ENCODE peak calls at places on chromosome 16, in four cellular contexts. One of them, this sample, is unnamed.
A peak's percentile ranks its signal among the peaks of the same experiment; 100 is the strongest.

GRCh38 chr16:23673971-23674614 is 4.6 kb upstream of the PLK1 start:
- DNase-seq in mucosa of descending colon: no peak
- DNase-seq in heart left ventricle: no peak
- DNase-seq in upper lobe of right lung: no peak
- DNase-seq in this sample: no peak

GRCh38 chr16:58471209-58471975 is 28.6 kb upstream of the NDRG4 start:
- DNase-seq in mucosa of descending colon: no peak
- DNase-seq in heart left ventricle: no peak
- DNase-seq in upper lobe of right lung: no peak
- DNase-seq in this sample: no peak

GRCh38 chr16:80346160-80346632 is 194.6 kb upstream of the DYNLRB2 start:
- DNase-seq in mucosa of descending colon: no peak
- DNase-seq in heart left ventricle: no peak
- DNase-seq in upper lobe of right lung: no peak
- DNase-seq in this sample: no peak

GRCh38 chr16:6016530-6017184 is 919.1 kb upstream of the EEF2KMT start:
- DNase-seq in mucosa of descending colon: peak; percentile 46
- DNase-seq in heart left ventricle: no peak
- DNase-seq in upper lobe of right lung: no peak
- DNase-seq in this sample: no peak

GRCh38 chr16:70254965-70255286 is 3.2 kb upstream of the EXOSC6 start:
- DNase-seq in mucosa of descending colon: no peak
- DNase-seq in heart left ventricle: no peak
- DNase-seq in upper lobe of right lung: no peak
- DNase-seq in this sample: no peak

GRCh38 chr16:70646260-70647241 is at the start of gene IL34:
- DNase-seq in mucosa of descending colon: no peak
- DNase-seq in heart left ventricle: no peak
- DNase-seq in upper lobe of right lung: no peak
- DNase-seq in this sample: no peak

GRCh38 chr16:12046651-12047050 is 70.1 kb downstream of the SNX29 start:
- DNase-seq in mucosa of descending colon: no peak
- DNase-seq in heart left ventricle: no peak
- DNase-seq in upper lobe of right lung: no peak
- DNase-seq in this sample: no peak

GRCh38 chr16:59042296-59042695 is 308.2 kb upstream of the GOT2 start:
- DNase-seq in mucosa of descending colon: no peak
- DNase-seq in heart left ventricle: no peak
- DNase-seq in upper lobe of right lung: no peak
- DNase-seq in this sample: no peak

GRCh38 chr16:83951544-83951943 is 1.5 kb upstream of the OSGIN1 start:
- DNase-seq in mucosa of descending colon: no peak
- DNase-seq in heart left ventricle: no peak
- DNase-seq in upper lobe of right lung: no peak
- DNase-seq in this sample: no peak

GRCh38 chr16:35629001-35629400 is 2169.6 kb downstream of the TP53TG3F start:
- DNase-seq in mucosa of descending colon: no peak
- DNase-seq in heart left ventricle: no peak
- DNase-seq in upper lobe of right lung: no peak
- DNase-seq in this sample: no peak

GRCh38 chr16:79007614-79008013 is 592.9 kb downstream of the MAF start:
- DNase-seq in mucosa of descending colon: no peak
- DNase-seq in heart left ventricle: no peak
- DNase-seq in upper lobe of right lung: no peak
- DNase-seq in this sample: no peak

GRCh38 chr16:6018848-6019489 is 921.4 kb upstream of the EEF2KMT start:
- DNase-seq in mucosa of descending colon: no peak
- DNase-seq in heart left ventricle: no peak
- DNase-seq in upper lobe of right lung: no peak
- DNase-seq in this sample: no peak

GRCh38 chr16:70267516-70267915 is 15.8 kb upstream of the EXOSC6 start:
- DNase-seq in mucosa of descending colon: peak; percentile 32
- DNase-seq in heart left ventricle: no peak
- DNase-seq in upper lobe of right lung: peak; percentile 46
- DNase-seq in this sample: no peak

GRCh38 chr16:12170103-12171025 is 193.8 kb downstream of the SNX29 start:
- DNase-seq in mucosa of descending colon: peak; percentile 10
- DNase-seq in heart left ventricle: no peak
- DNase-seq in upper lobe of right lung: no peak
- DNase-seq in this sample: no peak

GRCh38 chr16:85681255-85681654 is 7.5 kb downstream of the GINS2 start:
- DNase-seq in mucosa of descending colon: peak; percentile 47
- DNase-seq in heart left ventricle: no peak
- DNase-seq in upper lobe of right lung: no peak
- DNase-seq in this sample: no peak

GRCh38 chr16:17345043-17345442 is 125.7 kb downstream of the XYLT1 start:
- DNase-seq in mucosa of descending colon: no peak
- DNase-seq in heart left ventricle: no peak
- DNase-seq in upper lobe of right lung: no peak
- DNase-seq in this sample: no peak

GRCh38 chr16:15897834-15898254 is 9.4 kb upstream of the CEP20 start:
- DNase-seq in mucosa of descending colon: no peak
- DNase-seq in heart left ventricle: no peak
- DNase-seq in upper lobe of right lung: no peak
- DNase-seq in this sample: no peak

GRCh38 chr16:13448346-13448745 is 471.6 kb upstream of the ERCC4 start:
- DNase-seq in mucosa of descending colon: no peak
- DNase-seq in heart left ventricle: no peak
- DNase-seq in upper lobe of right lung: no peak
- DNase-seq in this sample: no peak

GRCh38 chr16:69871708-69872107 is 79.4 kb upstream of the CLEC18A start:
- DNase-seq in mucosa of descending colon: no peak
- DNase-seq in heart left ventricle: no peak
- DNase-seq in upper lobe of right lung: no peak
- DNase-seq in this sample: no peak

GRCh38 chr16:56606688-56607618 is 1.4 kb upstream of the MT2A start:
- DNase-seq in mucosa of descending colon: peak; percentile 52
- DNase-seq in heart left ventricle: peak; percentile 67
- DNase-seq in upper lobe of right lung: peak; percentile 82
- DNase-seq in this sample: peak; percentile 61

GRCh38 chr16:78275420-78275819 is 176.0 kb downstream of the WWOX start:
- DNase-seq in mucosa of descending colon: no peak
- DNase-seq in heart left ventricle: no peak
- DNase-seq in upper lobe of right lung: no peak
- DNase-seq in this sample: no peak

GRCh38 chr16:52405441-52405840 is 141.5 kb downstream of the TOX3 start:
- DNase-seq in mucosa of descending colon: no peak
- DNase-seq in heart left ventricle: no peak
- DNase-seq in upper lobe of right lung: no peak
- DNase-seq in this sample: no peak

GRCh38 chr16:19991614-19992013 is 82.1 kb downstream of the GPR139 start:
- DNase-seq in mucosa of descending colon: no peak
- DNase-seq in heart left ventricle: no peak
- DNase-seq in upper lobe of right lung: no peak
- DNase-seq in this sample: no peak

GRCh38 chr16:85393674-85394510 is 219.2 kb upstream of the GSE1 start:
- DNase-seq in mucosa of descending colon: peak; percentile 71
- DNase-seq in heart left ventricle: peak; percentile 65
- DNase-seq in upper lobe of right lung: peak; percentile 83
- DNase-seq in this sample: peak; percentile 79

GRCh38 chr16:86016201-86016965 is 117.4 kb downstream of the IRF8 start:
- DNase-seq in mucosa of descending colon: peak; percentile 50
- DNase-seq in heart left ventricle: peak; percentile 45
- DNase-seq in upper lobe of right lung: peak; percentile 47
- DNase-seq in this sample: peak; percentile 46

GRCh38 chr16:87425941-87426340 is 33.8 kb downstream of the MAP1LC3B start:
- DNase-seq in mucosa of descending colon: no peak
- DNase-seq in heart left ventricle: no peak
- DNase-seq in upper lobe of right lung: peak; percentile 30
- DNase-seq in this sample: no peak

GRCh38 chr16:759110-759910 is 1.2 kb upstream of the MSLN start:
- DNase-seq in mucosa of descending colon: no peak
- DNase-seq in heart left ventricle: no peak
- DNase-seq in upper lobe of right lung: peak; percentile 89
- DNase-seq in this sample: no peak

GRCh38 chr16:21184834-21185233 is 26.4 kb downstream of the LDAF1 start:
- DNase-seq in mucosa of descending colon: no peak
- DNase-seq in heart left ventricle: no peak
- DNase-seq in upper lobe of right lung: no peak
- DNase-seq in this sample: no peak

GRCh38 chr16:17591655-17592405 is 121.1 kb upstream of the XYLT1 start:
- DNase-seq in mucosa of descending colon: peak; percentile 4
- DNase-seq in heart left ventricle: no peak
- DNase-seq in upper lobe of right lung: no peak
- DNase-seq in this sample: no peak

GRCh38 chr16:70162041-70162451 is 11.5 kb upstream of the CLEC18C start:
- DNase-seq in mucosa of descending colon: no peak
- DNase-seq in heart left ventricle: no peak
- DNase-seq in upper lobe of right lung: no peak
- DNase-seq in this sample: no peak

GRCh38 chr16:27083861-27084261 is 17.1 kb downstream of the C16orf82 start:
- DNase-seq in mucosa of descending colon: no peak
- DNase-seq in heart left ventricle: peak; percentile 32
- DNase-seq in upper lobe of right lung: peak; percentile 35
- DNase-seq in this sample: peak; percentile 16

GRCh38 chr16:24761526-24761925 is 32.1 kb downstream of the TNRC6A start:
- DNase-seq in mucosa of descending colon: no peak
- DNase-seq in heart left ventricle: no peak
- DNase-seq in upper lobe of right lung: no peak
- DNase-seq in this sample: no peak
- H3K4me1 ChIP-seq in mucosa of descending colon: no peaks in the 10 kb centered on the region
- H3K4me1 ChIP-seq in heart left ventricle: peaks cover 8% of the 10 kb centered on the region
- H3K4me1 ChIP-seq in upper lobe of right lung: no peaks in the 10 kb centered on the region
- H3K4me1 ChIP-seq in this sample: peaks cover 34% of the 10 kb centered on the region

DNA sequence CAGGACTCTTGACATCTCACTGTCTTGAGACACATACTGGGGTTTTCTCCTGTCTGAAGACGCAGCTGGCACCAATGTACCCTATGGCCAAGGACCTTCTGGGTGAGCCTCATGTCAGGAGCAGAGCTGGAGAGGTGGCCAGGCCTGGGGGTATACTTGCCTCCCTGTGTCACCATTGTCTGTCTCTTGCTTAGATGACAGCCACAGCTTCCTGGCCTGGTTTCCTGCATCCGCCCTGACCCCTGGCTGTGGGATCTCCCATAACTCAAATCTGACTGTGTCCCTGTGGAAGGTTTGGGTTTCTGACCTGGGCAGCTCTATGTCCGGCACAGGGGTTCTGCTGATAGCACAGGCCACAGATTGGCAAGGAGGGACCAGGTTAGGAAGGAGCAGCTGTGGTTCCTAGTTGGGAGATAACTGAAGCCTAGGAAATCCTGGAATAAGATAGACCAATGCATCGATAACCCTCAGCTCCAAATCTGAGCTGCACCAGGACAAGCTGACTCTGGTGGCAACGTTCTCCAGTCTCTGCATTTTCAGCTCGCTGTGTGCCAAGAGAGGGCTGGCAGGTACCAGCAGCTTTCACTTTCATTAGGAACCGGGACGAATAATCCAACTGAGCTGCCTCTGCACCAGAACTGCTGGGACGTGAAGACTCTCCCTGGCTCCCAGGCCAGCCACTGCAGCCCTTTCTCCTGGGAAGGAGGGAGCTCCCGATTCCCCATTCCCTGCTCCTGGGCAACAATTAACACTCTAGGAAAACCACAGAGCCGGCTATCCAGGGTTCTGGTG is 5.0 kb downstream of the DEXI start:
- DNase-seq in mucosa of descending colon: no peak
- DNase-seq in heart left ventricle: no peak
- DNase-seq in upper lobe of right lung: peak; percentile 64
- DNase-seq in this sample: no peak
- H3K4me1 ChIP-seq in mucosa of descending colon: peaks cover 62% of the 10 kb centered on the region
- H3K4me1 ChIP-seq in heart left ventricle: peaks cover 64% of the 10 kb centered on the region
- H3K4me1 ChIP-seq in upper lobe of right lung: peaks cover 64% of the 10 kb centered on the region
- H3K4me1 ChIP-seq in this sample: peaks cover 88% of the 10 kb centered on the region

GRCh38 chr16:67247698-67248400 is 568 bp upstream of the FHOD1 start:
- DNase-seq in mucosa of descending colon: no peak
- DNase-seq in heart left ventricle: no peak
- DNase-seq in upper lobe of right lung: no peak
- DNase-seq in this sample: no peak

GRCh38 chr16:67246945-67247697 is at the start of gene FHOD1:
- DNase-seq in mucosa of descending colon: peak; percentile 99
- DNase-seq in heart left ventricle: peak; percentile 99
- DNase-seq in upper lobe of right lung: peak; percentile 99
- DNase-seq in this sample: peak; percentile 98

GRCh38 chr16:67249178-67249759 is 490 bp downstream of the SLC9A5 start:
- DNase-seq in mucosa of descending colon: no peak
- DNase-seq in heart left ventricle: no peak
- DNase-seq in upper lobe of right lung: no peak
- DNase-seq in this sample: no peak

GRCh38 chr16:67248401-67249177 is at the start of gene SLC9A5:
- DNase-seq in mucosa of descending colon: no peak
- DNase-seq in heart left ventricle: peak; percentile 49
- DNase-seq in upper lobe of right lung: peak; percentile 74
- DNase-seq in this sample: peak; percentile 57

GRCh38 chr16:67249762-67250327 is 1.1 kb downstream of the SLC9A5 start:
- DNase-seq in mucosa of descending colon: no peak
- DNase-seq in heart left ventricle: no peak
- DNase-seq in upper lobe of right lung: no peak
- DNase-seq in this sample: no peak
- H3K4me1 ChIP-seq in mucosa of descending colon: peaks cover 30% of the 10 kb centered on the region
- H3K4me1 ChIP-seq in heart left ventricle: peaks cover 21% of the 10 kb centered on the region
- H3K4me1 ChIP-seq in upper lobe of right lung: peaks cover 21% of the 10 kb centered on the region
- H3K4me1 ChIP-seq in this sample: peaks cover 5% of the 10 kb centered on the region

GRCh38 chr16:73049051-73049910 is 1.4 kb upstream of the ZFHX3 start:
- DNase-seq in mucosa of descending colon: no peak
- DNase-seq in heart left ventricle: no peak
- DNase-seq in upper lobe of right lung: no peak
- DNase-seq in this sample: no peak

GRCh38 chr16:73047221-73047535 is 750 bp downstream of the ZFHX3 start:
- DNase-seq in mucosa of descending colon: no peak
- DNase-seq in heart left ventricle: no peak
- DNase-seq in upper lobe of right lung: no peak
- DNase-seq in this sample: no peak

GRCh38 chr16:73047536-73048291 is at the start of gene ZFHX3:
- DNase-seq in mucosa of descending colon: peak; percentile 86
- DNase-seq in heart left ventricle: peak; percentile 72
- DNase-seq in upper lobe of right lung: peak; percentile 89
- DNase-seq in this sample: peak; percentile 76

GRCh38 chr16:73046484-73047214 is 1.3 kb downstream of the ZFHX3 start:
- DNase-seq in mucosa of descending colon: no peak
- DNase-seq in heart left ventricle: no peak
- DNase-seq in upper lobe of right lung: no peak
- DNase-seq in this sample: no peak

DNA sequence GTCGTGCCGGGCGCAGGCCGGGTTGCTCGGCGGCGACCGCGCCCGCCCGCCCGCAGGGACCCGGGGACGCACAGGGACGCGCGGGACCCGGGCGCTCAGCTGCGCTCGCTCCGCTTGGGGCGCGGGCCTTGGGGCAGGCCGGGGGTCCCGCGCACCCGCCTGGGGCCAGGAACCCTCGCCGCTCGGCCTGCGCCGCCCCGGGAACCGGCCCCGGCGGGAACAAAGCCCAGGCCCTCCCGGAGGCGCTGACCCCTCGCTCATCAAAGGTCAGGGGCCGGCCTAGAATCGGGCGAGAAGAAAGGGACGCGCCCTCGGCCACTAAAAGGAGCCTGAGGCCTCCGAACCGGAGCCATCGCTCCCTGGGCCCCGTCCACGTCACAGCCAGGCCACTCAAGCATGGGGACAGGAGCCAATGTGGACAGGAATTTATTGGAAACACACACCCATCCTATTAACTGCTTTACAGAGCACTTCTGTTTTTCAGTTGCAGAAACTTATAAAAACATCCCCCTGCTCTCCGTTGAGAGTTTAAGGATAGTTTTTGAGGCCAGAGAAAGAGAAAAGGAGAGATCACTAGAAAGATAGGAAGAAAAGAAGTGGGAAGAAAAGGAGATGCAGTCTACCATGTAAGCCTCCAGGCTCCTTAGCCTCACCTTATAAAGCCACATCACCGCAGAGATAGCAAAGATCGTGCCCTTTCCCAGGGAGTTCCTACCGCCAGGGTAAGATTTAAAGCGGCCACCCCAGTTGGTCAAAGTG is 543 bp upstream of the ZFHX3 start:
- DNase-seq in mucosa of descending colon: peak; percentile 72
- DNase-seq in heart left ventricle: peak; percentile 67
- DNase-seq in upper lobe of right lung: peak; percentile 88
- DNase-seq in this sample: peak; percentile 72
- H3K4me1 ChIP-seq in mucosa of descending colon: peaks cover 41% of the 10 kb centered on the region
- H3K4me1 ChIP-seq in heart left ventricle: peaks cover 27% of the 10 kb centered on the region
- H3K4me1 ChIP-seq in upper lobe of right lung: peaks cover 49% of the 10 kb centered on the region
- H3K4me1 ChIP-seq in this sample: peaks cover 81% of the 10 kb centered on the region

This sample was measured in heart right ventricle.